ENCODE peak calls at places on chromosomes 4 and X, in ten cellular contexts. Z is pancreas; K is mesenchymal stem cell; U is CD8-positive, alpha-beta memory T cell; T is neuronal stem cell; F is heart left ventricle; B is lower lobe of right lung; G is lung; J is transverse colon; Q is dorsolateral prefrontal cortex. V is an unnamed sample. For H3K27me3, the result is how much of the 10 kb centered on the place peaks cover.

GRCh38 chr4:74283614-74284013 is 24.7 kb upstream of the EPGN start:
- DNase-seq in T (no peak), G (no peak), Q (no peak), U (no peak), Z (no peak), F (no peak), B (no peak), K (peak), J (no peak), V (no peak)

GRCh38 chr4:40991908-40992307 is 222.4 kb downstream of the APBB2 start:
- DNase-seq in Q (no peak), B (no peak), T (no peak), G (no peak), K (no peak), U (no peak), J (no peak), F (no peak), Z (no peak), V (peak)

GRCh38 chr4:143241892-143242291 is 57.2 kb downstream of the USP38 start:
- DNase-seq in B (no peak), Q (no peak), K (peak), Z (no peak), J (no peak), U (no peak), F (no peak), T (no peak), G (no peak), V (no peak)

GRCh38 chrX:86148024-86148511 is at the start of gene DACH2:
- DNase-seq in T (peak), G (peak), Z (peak), K (peak), F (peak), J (peak), Q (peak), B (peak), U (no peak), V (peak)

GRCh38 chr4:121817006-121817405 is 6.7 kb downstream of the CCNA2 start:
- DNase-seq in T (no peak), U (no peak), K (no peak), Z (no peak), B (no peak), F (no peak), Q (no peak), G (no peak), J (no peak), V (no peak)

GRCh38 chr4:3708103-3708510 is 58.1 kb upstream of the ADRA2C start:
- DNase-seq in U (no peak), Q (peak), T (no peak), J (no peak), K (no peak), B (peak), Z (no peak), F (peak), G (no peak), V (no peak)

GRCh38 chr4:40614031-40614430 is 15.6 kb downstream of the RBM47 start:
- DNase-seq in J (no peak), Q (no peak), Z (no peak), B (no peak), U (no peak), T (no peak), K (no peak), F (no peak), G (no peak), V (no peak)

GRCh38 chr4:147094228-147094627 is 148.6 kb upstream of the TTC29 start:
- DNase-seq in K (no peak), J (no peak), Z (no peak), U (no peak), F (no peak), T (no peak), G (no peak), B (no peak), Q (no peak), V (peak)

GRCh38 chr4:174714393-174715211 is 114.4 kb downstream of the GLRA3 start:
- DNase-seq in Z (peak), J (peak), B (no peak), T (peak), F (no peak), Q (no peak), U (no peak), G (peak), K (peak), V (peak)

GRCh38 chr4:140395668-140396067 is 22.2 kb downstream of the SCOC start:
- DNase-seq in U (no peak), T (no peak), G (no peak), K (no peak), J (no peak), Q (no peak), B (no peak), Z (no peak), F (no peak), V (no peak)

GRCh38 chr4:40458683-40459082 is 123.5 kb downstream of the CHRNA9 start:
- DNase-seq in B (no peak), Q (no peak), U (no peak), F (no peak), T (no peak), J (no peak), G (no peak), K (no peak), Z (no peak), V (no peak)

GRCh38 chr4:69759189-69759604 is 1.2 kb downstream of the SULT1B1 start:
- DNase-seq in U (no peak), J (peak), K (no peak), Z (no peak), T (no peak), Q (no peak), F (no peak), B (no peak), G (no peak), V (no peak)

GRCh38 chrX:46317158-46317557 is 228.1 kb downstream of the ZNF674 start:
- DNase-seq in G (no peak), J (no peak), U (no peak), T (no peak), B (no peak), Q (no peak), K (no peak), F (no peak), Z (no peak), V (no peak)

GRCh38 chr4:39502034-39502658 is 25.1 kb downstream of the UGDH start:
- DNase-seq in G (no peak), Q (no peak), Z (no peak), F (no peak), B (no peak), K (peak), J (no peak), U (no peak), T (no peak), V (no peak)

GRCh38 chrX:103831342-103831802 is 685 bp downstream of the RAB9B start:
- DNase-seq in U (peak), B (no peak), T (no peak), Q (no peak), J (no peak), K (no peak), Z (peak), G (no peak), F (no peak), V (peak)

GRCh38 chr4:94641702-94642560 is 115.8 kb upstream of the BMPR1B start:
- DNase-seq in Q (no peak), K (peak), G (no peak), J (no peak), T (no peak), Z (no peak), U (no peak), F (no peak), B (no peak), V (peak)

GRCh38 chr4:144575181-144575580 is 70.8 kb upstream of the HHIP start:
- DNase-seq in Z (no peak), J (no peak), U (no peak), F (no peak), Q (peak), K (no peak), G (no peak), T (no peak), B (no peak), V (peak)

GRCh38 chrX:43847352-43847751 is 34.9 kb downstream of the MAOB start:
- DNase-seq in G (no peak), U (no peak), F (no peak), K (no peak), B (no peak), Z (no peak), J (no peak), Q (no peak), T (no peak), V (no peak)

GRCh38 chr4:73984736-73985527 is 3.1 kb downstream of the PPBP start:
- DNase-seq in T (no peak), K (no peak), G (no peak), Q (no peak), Z (no peak), U (no peak), B (no peak), J (no peak), F (no peak), V (no peak)

GRCh38 chr4:175531405-175532091 is 280.5 kb downstream of the GPM6A start:
- DNase-seq in T (no peak), K (peak), F (no peak), Z (no peak), U (no peak), J (no peak), G (no peak), Q (no peak), B (no peak), V (no peak)

GRCh38 chr4:125682730-125683129 is 368.0 kb downstream of the FAT4 start:
- DNase-seq in G (no peak), K (no peak), F (no peak), J (no peak), U (no peak), Q (no peak), Z (no peak), T (no peak), B (no peak), V (no peak)

GRCh38 chr4:122665148-122665547 is 44.3 kb upstream of the IL21 start:
- DNase-seq in G (no peak), Q (no peak), J (no peak), T (no peak), Z (no peak), U (no peak), F (no peak), K (peak), B (no peak), V (no peak)

GRCh38 chr4:145541266-145541770 is 59.7 kb downstream of the SMAD1 start:
- DNase-seq in K (peak), T (no peak), Q (no peak), J (no peak), B (no peak), U (no peak), Z (no peak), G (no peak), F (no peak), V (no peak)

GRCh38 chr4:140666889-140667614 is 89.1 kb downstream of the TBC1D9 start:
- DNase-seq in T (no peak), J (no peak), G (no peak), K (peak), Q (no peak), B (no peak), Z (no peak), F (no peak), U (no peak), V (no peak)

GRCh38 chrX:119008122-119008744 is 33.8 kb downstream of the LONRF3 start:
- DNase-seq in G (no peak), T (peak), F (no peak), Q (peak), K (peak), U (no peak), Z (no peak), B (no peak), J (peak), V (peak)

GRCh38 chr4:135201081-135201480 is 999.5 kb upstream of the PABPC4L start:
- DNase-seq in U (no peak), G (no peak), Z (no peak), K (no peak), Q (no peak), T (no peak), F (no peak), J (no peak), B (no peak), V (no peak)

GRCh38 chrX:41435708-41436107 is 11.4 kb upstream of the NYX start:
- DNase-seq in T (no peak), K (no peak), U (no peak), G (no peak), Z (no peak), F (no peak), Q (no peak), B (no peak), J (no peak), V (no peak)

GRCh38 chrX:9333873-9334272 is 131.0 kb upstream of the TBL1X start:
- DNase-seq in Z (no peak), U (no peak), G (no peak), T (no peak), J (no peak), F (no peak), B (no peak), Q (no peak), K (no peak), V (no peak)

GRCh38 chr4:72319596-72319995 is 249.4 kb downstream of the ADAMTS3 start:
- DNase-seq in B (no peak), Q (no peak), F (no peak), J (no peak), G (no peak), Z (no peak), T (no peak), K (no peak), U (no peak), V (peak)

GRCh38 chr4:143336828-143337599 is at the start of gene GAB1:
- DNase-seq in K (peak), G (peak), F (peak), J (peak), U (no peak), Q (peak), T (peak), Z (peak), B (peak), V (peak)

GRCh38 chr4:149296503-149296902 is 519.1 kb downstream of the IQCM start:
- DNase-seq in F (no peak), T (no peak), B (no peak), K (peak), J (no peak), G (no peak), U (no peak), Q (no peak), Z (no peak), V (no peak)

GRCh38 chr4:143215873-143216272 is 31.2 kb downstream of the USP38 start:
- DNase-seq in G (no peak), T (no peak), K (peak), Q (no peak), F (no peak), U (no peak), J (no peak), B (no peak), Z (no peak), V (peak)

GRCh38 chr4:85147481-85148076 is 181.1 kb upstream of the WDFY3 start:
- DNase-seq in F (peak), G (no peak), U (no peak), Q (peak), K (peak), B (peak), J (peak), Z (peak), T (peak), V (peak)

GRCh38 chr4:156672924-156673323 is 298.7 kb downstream of the PDGFC start:
- DNase-seq in Z (no peak), T (no peak), Q (no peak), G (no peak), U (no peak), J (no peak), B (no peak), K (peak), F (no peak), V (no peak)

GRCh38 chrX:133986008-133986683 is 752 bp upstream of the GPC3 start:
- DNase-seq in Z (no peak), Q (no peak), G (no peak), K (no peak), F (no peak), U (no peak), B (no peak), J (no peak), T (no peak), V (no peak)

GRCh38 chrX:133983243-133983973 is 2.0 kb downstream of the GPC3 start:
- DNase-seq in U (no peak), F (no peak), T (no peak), K (no peak), G (no peak), J (no peak), Z (no peak), Q (no peak), B (no peak), V (no peak)

GRCh38 chrX:133984857-133985163 is 584 bp downstream of the GPC3 start:
- DNase-seq in G (no peak), U (no peak), Q (no peak), Z (no peak), J (no peak), T (no peak), B (no peak), K (no peak), F (no peak), V (no peak)

GRCh38 chrX:133985164-133986007 is at the start of gene GPC3:
- DNase-seq in Z (peak), K (peak), T (no peak), B (peak), J (peak), G (no peak), U (peak), Q (no peak), F (peak), V (peak)

DNA sequence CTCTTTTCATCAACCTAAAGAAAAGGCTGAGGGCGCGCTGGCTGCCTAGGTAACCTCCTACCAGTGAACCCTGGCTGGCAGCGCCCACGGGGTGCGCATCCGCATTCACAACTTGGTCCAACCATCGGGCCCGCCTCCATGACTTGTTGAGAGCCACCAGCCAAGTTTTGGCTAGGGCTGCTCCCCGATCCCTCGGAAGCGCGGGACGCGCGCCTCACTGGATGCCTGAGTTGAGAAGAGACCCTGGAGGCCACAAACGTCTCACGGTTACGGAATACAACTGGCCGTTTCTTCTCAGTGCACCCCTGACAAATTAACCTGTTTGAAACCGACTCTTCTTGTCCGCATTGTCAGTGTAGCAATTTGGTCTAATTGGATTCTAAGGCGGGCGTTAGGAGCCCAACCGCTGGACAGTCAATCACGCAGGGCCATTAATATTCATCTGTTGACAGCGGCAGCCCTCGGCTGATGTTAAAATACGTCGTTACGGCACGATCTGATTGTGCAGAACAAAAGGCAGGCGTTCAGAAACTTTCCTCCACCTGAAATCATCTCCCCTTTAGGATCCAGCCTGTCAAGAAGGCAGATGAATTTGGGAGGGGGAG is 1.3 kb downstream of the GPC3 start:
- DNase-seq in B (no peak), Z (no peak), Q (no peak), K (no peak), T (no peak), U (no peak), F (no peak), J (no peak), G (no peak), V (peak)
- H3K27me3 ChIP-seq in B (under half), Z (under half), Q (under half), K (under half), T (under half), U (under half), F (under half), J (under half), G (under half), V (under half)

GRCh38 chrX:40010550-40011364 is 87.0 kb downstream of the BCOR start:
- DNase-seq in Z (no peak), G (no peak), J (no peak), K (peak), B (no peak), F (no peak), Q (no peak), T (no peak), U (no peak), V (no peak)

GRCh38 chrX:40009462-40009851 is 88.3 kb downstream of the BCOR start:
- DNase-seq in F (no peak), Z (no peak), U (no peak), T (no peak), G (no peak), B (no peak), J (no peak), Q (no peak), K (peak), V (peak)

GRCh38 chrX:40008841-40009461 is 88.8 kb downstream of the BCOR start:
- DNase-seq in K (peak), G (no peak), F (peak), Z (no peak), U (no peak), J (peak), T (no peak), B (peak), Q (no peak), V (peak)

GRCh38 chrX:40011483-40012038 is 86.2 kb downstream of the BCOR start:
- DNase-seq in J (no peak), F (no peak), T (no peak), U (no peak), K (no peak), Q (no peak), Z (no peak), G (no peak), B (no peak), V (no peak)

GRCh38 chrX:40009890-40010289 is 87.9 kb downstream of the BCOR start:
- DNase-seq in U (no peak), Z (no peak), F (no peak), J (no peak), T (no peak), K (no peak), G (no peak), B (no peak), Q (no peak), V (no peak)
- H3K27me3 ChIP-seq in U (under half), Z (under half), F (under half), J (under half), T (under half), K (half or more), G (under half), B (under half), Q (under half), V (half or more)

DNA sequence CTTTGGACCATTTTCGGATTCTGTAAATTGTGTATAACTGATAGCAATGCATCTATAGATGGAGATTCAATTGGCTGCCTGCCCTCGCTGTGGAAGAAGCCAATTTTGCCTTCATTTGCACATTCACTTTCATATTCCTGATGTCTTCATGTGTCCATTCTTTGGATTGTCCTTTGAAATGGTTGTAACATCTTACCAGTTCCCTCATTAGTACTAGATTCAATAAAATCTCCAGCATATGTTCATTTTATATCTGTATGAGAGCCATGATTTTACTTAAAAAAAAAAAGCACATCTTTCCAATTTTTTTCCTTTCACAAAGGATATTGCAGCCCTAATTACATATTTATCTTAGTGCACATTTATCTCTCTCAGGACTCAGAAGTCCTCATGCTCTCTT is 61.7 kb downstream of the BEND2 start:
- DNase-seq in Q (no peak), K (no peak), Z (no peak), J (no peak), T (no peak), F (no peak), G (no peak), B (no peak), U (no peak), V (no peak)
- H3K27me3 ChIP-seq in Q (under half), K (under half), Z (under half), J (under half), T (under half), F (under half), G (under half), B (under half), U (under half), V (under half)

GRCh38 chrX:137428777-137429564 is 137.0 kb upstream of the ZIC3 start:
- DNase-seq in Z (no peak), F (no peak), Q (no peak), B (no peak), G (no peak), T (no peak), J (no peak), K (no peak), U (no peak), V (no peak)
- H3K27me3 ChIP-seq in Z (half or more), F (half or more), Q (under half), B (half or more), G (under half), T (under half), J (half or more), K (half or more), U (under half), V (half or more)

GRCh38 chr4:154491731-154492249 is at the start of gene DCHS2:
- DNase-seq in G (no peak), J (peak), Q (no peak), Z (no peak), B (no peak), K (no peak), U (no peak), T (peak), F (no peak), V (peak)
- H3K27me3 ChIP-seq in G (under half), J (half or more), Q (under half), Z (under half), B (half or more), K (half or more), U (under half), T (half or more), F (under half), V (half or more)

GRCh38 chrX:151762802-151763201 is 28.3 kb downstream of the CNGA2 start:
- DNase-seq in G (no peak), U (no peak), Q (no peak), J (no peak), K (no peak), Z (no peak), T (no peak), F (no peak), B (no peak), V (no peak)

GRCh38 chrX:151759041-151759440 is 24.5 kb downstream of the CNGA2 start:
- DNase-seq in Z (no peak), U (no peak), T (no peak), F (no peak), G (no peak), B (no peak), J (no peak), K (no peak), Q (no peak), V (no peak)

GRCh38 chrX:151765026-151765425 is 30.5 kb downstream of the CNGA2 start:
- DNase-seq in K (no peak), Z (no peak), F (no peak), U (no peak), B (no peak), Q (no peak), T (no peak), G (no peak), J (no peak), V (no peak)

DNA sequence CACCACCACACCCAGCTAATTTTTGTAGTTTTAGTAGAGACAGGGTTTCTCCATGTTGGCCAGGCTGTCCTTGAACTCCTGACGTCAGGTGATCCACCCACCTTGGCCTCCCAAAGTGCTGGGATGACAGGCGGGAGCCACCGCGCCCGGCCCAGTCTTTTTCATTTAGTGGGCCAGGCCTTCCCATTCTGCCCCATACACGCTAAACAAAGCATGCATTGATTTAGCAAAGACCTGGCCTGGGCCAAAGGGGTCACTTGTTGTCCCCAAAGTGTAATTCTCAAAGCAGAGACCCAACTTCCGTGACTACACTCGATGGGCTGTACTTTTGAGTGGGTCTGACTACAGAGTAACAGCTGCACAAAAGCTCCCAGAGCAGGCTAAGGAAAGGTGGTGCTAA is 29.2 kb downstream of the CNGA2 start:
- DNase-seq in K (no peak), J (no peak), B (no peak), Q (no peak), Z (no peak), T (no peak), F (no peak), G (no peak), U (no peak), V (no peak)
- H3K27me3 ChIP-seq in K (half or more), J (under half), B (under half), Q (under half), Z (under half), T (under half), F (under half), G (under half), U (under half), V (under half)

V was measured in cardiac muscle cell.